ENCODE peak calls at places on chromosomes 6 and 20, in nine cellular contexts. I is RWPE1, Z is IMR-90, L is heart left ventricle, R is brain microvascular endothelial cell, U is spleen, Q is MCF 10A, N is stomach, J is lower leg skin. T is an unnamed sample.

GRCh38 chr6:51618563-51618962 is 468.9 kb downstream of the PKHD1 start:
- DNase-seq in R (no peak), Q (peak), J (no peak), L (no peak), N (no peak), Z (no peak), U (no peak), I (no peak), T (no peak)

GRCh38 chr6:11536795-11537194 is 754 bp upstream of the TMEM170B start:
- DNase-seq in R (no peak), N (no peak), U (peak), I (no peak), L (no peak), Q (no peak), J (no peak), Z (no peak), T (no peak)

GRCh38 chr6:163745566-163746400 is 331.3 kb downstream of the QKI start:
- DNase-seq in R (peak), L (peak), N (no peak), Q (peak), Z (peak), I (peak), J (no peak), U (no peak), T (no peak)

GRCh38 chr6:109260126-109260525 is 122.1 kb downstream of the CD164 start:
- DNase-seq in L (no peak), I (no peak), Z (peak), J (no peak), N (no peak), U (no peak), R (no peak), Q (no peak), T (no peak)

GRCh38 chr6:18307006-18307405 is 42.7 kb upstream of the DEK start:
- DNase-seq in L (no peak), Z (peak), R (peak), Q (peak), U (no peak), N (no peak), I (peak), J (no peak), T (no peak)

GRCh38 chr20:21571841-21572690 is 58.2 kb upstream of the NKX2-2 start:
- DNase-seq in U (no peak), L (no peak), Q (peak), J (peak), R (no peak), N (no peak), Z (no peak), I (peak), T (no peak)

GRCh38 chr6:165556116-165556843 is 106.8 kb downstream of the PDE10A start:
- DNase-seq in Z (peak), I (peak), N (peak), R (peak), J (no peak), U (no peak), Q (peak), L (no peak), T (no peak)

GRCh38 chr20:57047281-57048026 is 219.0 kb downstream of the BMP7 start:
- DNase-seq in U (no peak), I (peak), R (no peak), N (no peak), J (no peak), Z (no peak), Q (peak), L (no peak), T (no peak)

GRCh38 chr20:63917811-63918210 is 22.9 kb downstream of the DNAJC5 start:
- DNase-seq in R (no peak), U (no peak), Z (no peak), L (no peak), Q (no peak), J (no peak), I (no peak), N (no peak), T (no peak)

GRCh38 chr6:1535295-1535694 is 74.4 kb upstream of the FOXC1 start:
- DNase-seq in U (no peak), J (no peak), N (no peak), R (peak), L (no peak), I (peak), Q (peak), Z (no peak), T (no peak)

GRCh38 chr20:63846128-63846771 is 15.0 kb upstream of the ABHD16B start:
- DNase-seq in Q (peak), L (peak), U (peak), Z (no peak), R (no peak), N (no peak), J (no peak), I (peak), T (no peak)

GRCh38 chr6:146026873-146027272 is 2.0 kb upstream of the GRM1 start:
- DNase-seq in I (no peak), U (no peak), Q (no peak), L (no peak), Z (no peak), R (no peak), N (no peak), J (no peak), T (no peak)

GRCh38 chr6:74671558-74672025 is 534.3 kb downstream of the COL12A1 start:
- DNase-seq in N (no peak), J (no peak), U (no peak), Z (peak), Q (peak), R (peak), I (no peak), L (no peak), T (no peak)

GRCh38 chr6:99614430-99615161 is 8.0 kb downstream of the PRDM13 start:
- DNase-seq in Q (no peak), U (peak), L (no peak), I (no peak), R (no peak), J (no peak), N (no peak), Z (no peak), T (no peak)

GRCh38 chr20:24616258-24617079 is 147.0 kb downstream of the SYNDIG1 start:
- DNase-seq in J (peak), I (no peak), N (no peak), Q (no peak), U (peak), L (no peak), Z (no peak), R (no peak), T (no peak)

GRCh38 chr20:35901678-35902544 is 52.4 kb downstream of the SCAND1 start:
- DNase-seq in N (no peak), J (no peak), L (no peak), Z (peak), I (peak), R (peak), Q (peak), U (no peak), T (no peak)

GRCh38 chr20:60365063-60365640 is 406.9 kb downstream of the CDH26 start:
- DNase-seq in J (no peak), R (no peak), N (peak), Z (no peak), I (no peak), L (no peak), U (no peak), Q (peak), T (no peak)

GRCh38 chr6:122872311-122872710 is 83.3 kb downstream of the SMPDL3A start:
- DNase-seq in U (no peak), J (no peak), N (no peak), Z (no peak), R (no peak), I (no peak), L (no peak), Q (no peak), T (no peak)

GRCh38 chr6:167130008-167130677 is 7.2 kb downstream of the CCR6 start:
- DNase-seq in J (no peak), U (no peak), L (no peak), R (no peak), N (no peak), I (no peak), Z (no peak), Q (no peak), T (no peak)

GRCh38 chr20:38298768-38299288 is 5.1 kb upstream of the BPI start:
- DNase-seq in I (no peak), U (peak), J (peak), Z (peak), N (peak), R (no peak), L (peak), Q (peak), T (peak)

GRCh38 chr6:56148488-56149190 is 98.7 kb downstream of the COL21A1 start:
- DNase-seq in Z (peak), J (no peak), L (no peak), I (no peak), U (no peak), N (no peak), Q (no peak), R (peak), T (no peak)

GRCh38 chr20:1734269-1734858 is 76.8 kb upstream of the SIRPG start:
- DNase-seq in J (no peak), L (no peak), I (no peak), N (no peak), Z (no peak), R (peak), Q (peak), U (no peak), T (no peak)

GRCh38 chr6:139939189-139939979 is 564.9 kb upstream of the CITED2 start:
- DNase-seq in U (no peak), J (no peak), Z (no peak), N (no peak), I (no peak), Q (no peak), L (no peak), R (no peak), T (no peak)

GRCh38 chr6:3959385-3959784 is 110.2 kb downstream of the FAM50B start:
- DNase-seq in N (no peak), I (no peak), J (no peak), Q (no peak), L (no peak), R (no peak), Z (no peak), U (no peak), T (no peak)

GRCh38 chr6:118017301-118017854 is 110.3 kb downstream of the SLC35F1 start:
- DNase-seq in R (no peak), J (no peak), Z (no peak), I (no peak), L (no peak), Q (no peak), N (no peak), U (no peak), T (no peak)

GRCh38 chr20:53386186-53386681 is 207.4 kb downstream of the ZNF217 start:
- DNase-seq in I (no peak), L (no peak), Z (no peak), Q (no peak), R (no peak), N (no peak), J (no peak), U (no peak), T (no peak)

GRCh38 chr20:35547319-35547718 is 5.4 kb downstream of the ERGIC3 start:
- DNase-seq in N (no peak), J (no peak), Q (no peak), R (no peak), I (no peak), Z (no peak), L (no peak), U (peak), T (no peak)

GRCh38 chr20:43243672-43244269 is 54.1 kb upstream of the PTPRT start:
- DNase-seq in Q (peak), I (no peak), R (no peak), U (no peak), N (no peak), L (no peak), J (no peak), Z (no peak), T (no peak)

GRCh38 chr20:1669304-1669703 is 11.7 kb upstream of the SIRPG start:
- DNase-seq in Z (no peak), I (no peak), J (no peak), Q (peak), N (no peak), U (no peak), R (peak), L (peak), T (no peak)

GRCh38 chr6:150224820-150225219 is 82.0 kb downstream of the PPP1R14C start:
- DNase-seq in U (no peak), L (no peak), R (no peak), Q (no peak), J (no peak), N (no peak), I (no peak), Z (no peak), T (no peak)

GRCh38 chr20:5608104-5608447 is 142.1 kb upstream of the SHLD1 start:
- DNase-seq in Z (no peak), R (no peak), J (peak), I (no peak), L (no peak), Q (no peak), U (no peak), N (no peak), T (no peak)

GRCh38 chr6:4687656-4687988 is 88.6 kb upstream of the CDYL start:
- DNase-seq in I (no peak), L (no peak), U (no peak), Z (no peak), R (no peak), N (no peak), Q (no peak), J (no peak), T (no peak)

GRCh38 chr20:12252793-12253192 is 335.1 kb downstream of the BTBD3 start:
- DNase-seq in N (no peak), Z (peak), Q (no peak), R (peak), U (no peak), J (no peak), I (no peak), L (no peak), T (no peak)

GRCh38 chr20:20215976-20216727 is 151.8 kb upstream of the INSM1 start:
- DNase-seq in Q (no peak), N (no peak), U (no peak), J (no peak), L (peak), Z (no peak), I (no peak), R (no peak), T (no peak)

GRCh38 chr6:33964387-33964786 is 160.6 kb upstream of the MLN start:
- DNase-seq in J (no peak), N (no peak), Q (no peak), Z (no peak), U (no peak), L (no peak), R (no peak), I (no peak), T (no peak)

GRCh38 chr6:33967966-33968724 is 164.3 kb upstream of the MLN start:
- DNase-seq in U (peak), Q (peak), J (peak), R (no peak), N (no peak), Z (no peak), I (no peak), L (no peak), T (no peak)

GRCh38 chr6:33967266-33967767 is 163.5 kb upstream of the MLN start:
- DNase-seq in U (peak), I (no peak), J (peak), R (no peak), L (no peak), Q (no peak), Z (no peak), N (no peak), T (no peak)

GRCh38 chr6:33965766-33966165 is 162.0 kb upstream of the MLN start:
- DNase-seq in U (peak), Q (peak), Z (no peak), I (no peak), L (no peak), N (no peak), J (peak), R (no peak), T (no peak)

DNA sequence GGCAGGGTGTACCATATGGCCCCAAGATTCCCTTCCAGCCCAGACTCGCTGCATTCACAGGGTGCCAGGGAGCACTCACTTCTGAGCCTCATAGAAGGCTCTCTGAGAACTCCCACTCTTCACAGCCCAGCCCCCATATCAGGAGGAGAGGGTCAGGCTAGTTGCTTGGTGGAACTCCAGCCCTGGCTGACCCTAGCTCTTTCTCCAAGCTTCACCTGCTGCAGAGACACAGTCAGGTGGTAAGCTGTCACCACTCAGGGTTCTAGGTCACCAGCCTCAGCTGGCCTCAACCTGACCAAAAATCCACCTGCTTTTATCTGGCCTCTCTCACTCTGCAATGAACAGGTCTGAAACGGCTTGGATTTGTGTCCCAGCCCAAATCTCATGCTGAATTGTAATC is 162.7 kb upstream of the MLN start:
- DNase-seq in Z (no peak), N (no peak), J (peak), R (no peak), I (no peak), U (no peak), L (no peak), Q (no peak), T (no peak)
- TF ChIP-seq CTCF in Z (no peak), N (no peak), J (no peak), R (no peak), I (no peak), U (no peak), L (no peak), Q (no peak), T (no peak)

GRCh38 chr20:47315339-47315662 is 41.2 kb downstream of the ZMYND8 start:
- DNase-seq in N (no peak), Z (peak), Q (peak), U (no peak), I (no peak), L (no peak), J (no peak), R (no peak), T (no peak)

GRCh38 chr20:47316776-47317126 is 39.7 kb downstream of the ZMYND8 start:
- DNase-seq in R (no peak), Q (no peak), N (no peak), I (no peak), Z (no peak), L (no peak), U (no peak), J (no peak), T (no peak)

GRCh38 chr20:47318596-47319516 is 37.6 kb downstream of the ZMYND8 start:
- DNase-seq in J (peak), L (peak), R (peak), Q (peak), I (peak), N (peak), Z (peak), U (peak), T (peak)

GRCh38 chr20:47318027-47318595 is 38.4 kb downstream of the ZMYND8 start:
- DNase-seq in U (no peak), J (no peak), R (peak), Q (peak), I (peak), L (no peak), Z (peak), N (no peak), T (no peak)

DNA sequence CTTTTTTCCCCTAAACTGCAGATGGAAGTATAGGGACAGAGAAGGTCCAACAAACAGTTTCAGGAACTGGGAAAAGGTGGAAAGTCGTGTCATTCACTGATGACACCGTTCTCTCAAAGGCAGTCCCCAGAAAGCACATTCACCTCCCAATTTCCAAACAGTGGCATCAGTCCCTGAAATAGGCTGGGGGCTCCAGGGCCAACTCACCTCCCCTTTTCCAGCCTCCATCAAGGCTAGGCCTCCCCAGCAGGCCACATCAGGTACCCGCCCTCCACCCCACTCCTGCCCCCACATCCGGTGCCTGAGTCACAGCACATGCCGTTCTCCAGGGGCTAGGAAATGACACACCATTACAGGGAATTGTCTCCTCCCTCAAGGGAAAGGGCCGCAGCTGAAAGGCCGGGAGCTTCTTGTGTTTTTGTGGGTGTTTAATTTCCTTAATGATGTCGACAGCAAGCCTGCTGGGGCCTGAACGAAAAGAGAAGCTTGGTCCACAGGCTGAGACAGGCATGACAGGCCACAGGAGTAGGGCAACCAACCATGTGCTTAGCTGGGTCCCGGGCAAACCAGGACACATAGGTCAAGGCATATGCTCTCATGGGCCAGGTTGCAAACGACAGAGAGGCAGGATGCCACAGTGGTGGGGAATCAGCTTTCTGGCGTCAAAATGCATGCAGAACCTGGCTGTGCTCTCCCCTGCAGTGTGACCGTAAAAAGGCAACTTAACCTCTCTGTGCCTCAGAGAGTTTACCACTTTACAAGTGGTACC is 39.2 kb downstream of the ZMYND8 start:
- DNase-seq in Q (peak), U (peak), I (peak), Z (peak), J (peak), R (peak), L (peak), N (peak), T (peak)
- TF ChIP-seq CTCF in Q (no peak), U (peak), I (no peak), Z (no peak), J (no peak), R (no peak), L (no peak), N (no peak), T (no peak)

DNA sequence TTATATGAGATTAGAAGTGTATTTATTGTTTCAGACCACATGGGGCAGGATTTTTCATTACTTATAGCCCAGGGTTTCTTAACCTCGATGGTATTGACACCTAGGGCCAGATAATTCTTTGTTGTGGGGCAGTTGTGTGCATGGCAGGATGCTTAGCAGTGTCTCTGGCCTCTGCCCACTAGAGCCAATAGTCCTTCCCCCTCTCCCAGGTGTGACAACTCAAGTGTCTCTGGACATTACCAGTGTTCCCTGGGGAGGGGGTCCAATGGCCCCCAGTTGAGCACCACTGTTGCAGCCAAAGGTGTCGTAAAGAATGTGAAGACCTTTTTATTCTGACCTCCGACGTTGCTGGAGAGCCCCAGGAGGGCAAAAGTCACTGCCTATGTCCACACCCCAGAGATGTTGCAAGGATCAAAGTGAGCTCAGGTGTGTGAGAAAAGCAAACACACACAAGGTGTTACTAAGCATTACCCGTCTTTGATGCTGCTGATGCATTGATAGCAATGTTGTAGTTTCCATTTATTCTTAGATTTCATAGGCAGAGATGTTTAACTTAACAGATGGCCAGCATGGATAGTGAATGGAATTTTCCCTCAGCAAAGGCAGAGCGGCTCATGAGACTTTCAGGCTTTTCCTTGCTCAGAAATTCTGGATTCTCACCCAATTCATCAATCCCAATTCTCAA is 22.2 kb downstream of the BANF2 start:
- DNase-seq in Q (peak), L (no peak), U (no peak), I (no peak), R (no peak), J (no peak), Z (no peak), N (peak), T (no peak)
- TF ChIP-seq CTCF in Q (peak), L (no peak), U (no peak), I (no peak), R (peak), J (no peak), Z (peak), N (no peak), T (no peak)

DNA sequence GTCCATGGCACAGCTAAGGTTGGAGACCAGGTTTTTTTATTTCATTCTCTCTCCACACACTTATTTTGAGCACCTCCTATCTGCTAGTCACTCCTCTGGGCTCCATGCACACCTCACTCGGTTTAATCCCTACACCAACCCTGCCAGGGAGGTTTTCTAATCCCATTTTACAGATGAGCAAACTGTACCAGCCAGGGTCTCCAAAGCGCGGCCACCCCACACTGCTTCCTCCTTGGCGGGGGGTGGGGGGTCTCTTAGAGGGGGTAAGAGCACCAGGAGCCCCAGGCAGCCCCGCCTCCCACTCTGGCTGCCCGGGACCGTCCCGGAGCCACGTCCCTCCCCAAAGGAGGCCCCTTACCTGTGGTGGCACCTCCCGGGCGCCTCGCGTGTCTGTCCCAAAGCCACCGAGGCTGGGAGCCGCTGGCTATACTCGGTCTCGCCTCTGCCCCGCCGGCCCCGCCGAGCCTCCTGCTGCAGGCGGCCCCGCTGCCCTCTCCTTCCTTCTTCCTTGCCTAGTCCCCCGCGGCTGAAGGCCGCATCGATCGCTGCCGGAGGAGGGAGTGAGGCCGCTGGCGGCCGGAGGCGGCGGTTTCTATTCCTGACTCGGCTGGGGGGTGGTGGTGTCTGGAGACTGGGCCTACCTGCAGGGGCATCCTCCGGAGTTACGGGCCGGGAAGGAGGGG is at the start of gene KCNS1:
- DNase-seq in Q (no peak), Z (no peak), L (no peak), J (no peak), R (peak), I (no peak), U (no peak), N (no peak), T (no peak)
- TF ChIP-seq CTCF in Q (no peak), Z (no peak), L (no peak), J (no peak), R (peak), I (no peak), U (no peak), N (no peak), T (no peak)